ENCODE peak calls at places on chromosomes 12 and 14, in four cellular contexts. M is anterior cingulate cortex, F is HFFc6, N is dermis microvascular lymphatic vessel endothelial cell. A is an unnamed sample.

GRCh38 chr12:47995976-47996375 is 8.3 kb downstream of the COL2A1 start:
- DNase-seq in M (peak), F (peak), N (no peak), A (peak)

GRCh38 chr12:6871052-6871957 is 1.8 kb downstream of the SPSB2 start:
- DNase-seq in M (no peak), F (peak), N (no peak), A (peak)

GRCh38 chr12:110776410-110776809 is 33.7 kb upstream of the PPP1CC start:
- DNase-seq in M (no peak), F (no peak), N (no peak), A (no peak)

GRCh38 chr14:49160983-49161382 is 425.2 kb downstream of the RPS29 start:
- DNase-seq in M (no peak), F (no peak), N (no peak), A (no peak)

GRCh38 chr14:22898302-22898894 is 15.4 kb downstream of the REM2 start:
- DNase-seq in M (no peak), F (peak), N (no peak), A (no peak)

GRCh38 chr14:102541771-102542170 is 32.2 kb upstream of the ANKRD9 start:
- DNase-seq in M (no peak), F (no peak), N (no peak), A (no peak)

GRCh38 chr12:19893514-19893913 is 454.2 kb downstream of the AEBP2 start:
- DNase-seq in M (no peak), F (no peak), N (peak), A (peak)

GRCh38 chr12:104966677-104967076 is 8.6 kb upstream of the SLC41A2 start:
- DNase-seq in M (no peak), F (no peak), N (no peak), A (no peak)

GRCh38 chr12:82912406-82912805 is 225.7 kb downstream of the TMTC2 start:
- DNase-seq in M (no peak), F (no peak), N (no peak), A (peak)

GRCh38 chr14:75566321-75566720 is 12.1 kb upstream of the FLVCR2 start:
- DNase-seq in M (no peak), F (peak), N (no peak), A (peak)

GRCh38 chr12:10771132-10771733 is 31.2 kb downstream of the TAS2R7 start:
- DNase-seq in M (no peak), F (peak), N (peak), A (peak)

GRCh38 chr12:114917953-114918352 is 234.0 kb upstream of the TBX3 start:
- DNase-seq in M (no peak), F (no peak), N (no peak), A (no peak)

GRCh38 chr14:89000007-89000942 is 175.8 kb downstream of the TTC8 start:
- DNase-seq in M (no peak), F (peak), N (peak), A (peak)

GRCh38 chr12:84912191-84913142 is at the start of gene SLC6A15:
- DNase-seq in M (peak), F (no peak), N (peak), A (peak)

GRCh38 chr12:29591140-29592020 is 93.9 kb upstream of the OVCH1 start:
- DNase-seq in M (no peak), F (no peak), N (no peak), A (no peak)

GRCh38 chr14:104387000-104387384 is 192.6 kb upstream of the C14orf180 start:
- DNase-seq in M (no peak), F (no peak), N (no peak), A (no peak)

GRCh38 chr14:104773505-104774452 is 20.8 kb downstream of the SIVA1 start:
- DNase-seq in M (peak), F (no peak), N (no peak), A (no peak)

GRCh38 chr14:100887728-100888335 is 15.7 kb downstream of the RTL1 start:
- DNase-seq in M (no peak), F (no peak), N (no peak), A (no peak)

GRCh38 chr12:125259525-125259924 is 194.3 kb downstream of the AACS start:
- DNase-seq in M (no peak), F (no peak), N (no peak), A (no peak)

GRCh38 chr14:97390031-97390729 is 593.0 kb downstream of the VRK1 start:
- DNase-seq in M (no peak), F (no peak), N (no peak), A (no peak)

GRCh38 chr12:75553865-75554555 is 42.6 kb upstream of the KRR1 start:
- DNase-seq in M (no peak), F (peak), N (no peak), A (no peak)

GRCh38 chr12:122862872-122863701 is 27.8 kb downstream of the HIP1R start:
- DNase-seq in M (no peak), F (no peak), N (no peak), A (no peak)

GRCh38 chr12:55619352-55620138 is 17.1 kb upstream of the OR10P1 start:
- DNase-seq in M (peak), F (peak), N (peak), A (peak)

GRCh38 chr12:54370218-54370730 is 6.0 kb upstream of the GPR84 start:
- DNase-seq in M (peak), F (peak), N (peak), A (peak)

GRCh38 chr14:34707722-34708121 is 6.7 kb downstream of the CFL2 start:
- DNase-seq in M (no peak), F (no peak), N (no peak), A (no peak)

GRCh38 chr12:71799105-71799504 is 40.5 kb upstream of the TBC1D15 start:
- DNase-seq in M (no peak), F (peak), N (peak), A (no peak)

GRCh38 chr12:103966736-103967135 is 1.1 kb downstream of the TDG start:
- DNase-seq in M (no peak), F (no peak), N (peak), A (no peak)

GRCh38 chr14:44712095-44712822 is 205.2 kb upstream of the FSCB start:
- DNase-seq in M (no peak), F (no peak), N (no peak), A (no peak)

GRCh38 chr14:23362200-23362599 is 2.8 kb downstream of the EFS start:
- DNase-seq in M (no peak), F (no peak), N (no peak), A (no peak)

GRCh38 chr14:49280566-49280965 is 305.6 kb downstream of the RPS29 start:
- DNase-seq in M (no peak), F (no peak), N (no peak), A (peak)

GRCh38 chr12:68169213-68169889 is 9.8 kb upstream of the IFNG start:
- DNase-seq in M (no peak), F (no peak), N (no peak), A (no peak)

GRCh38 chr14:101927859-101928258 is 36.5 kb upstream of the DYNC1H1 start:
- DNase-seq in M (no peak), F (peak), N (peak), A (peak)

GRCh38 chr12:55188974-55189556 is 31.8 kb upstream of the OR10A7 start:
- DNase-seq in M (no peak), F (peak), N (peak), A (peak)

A was measured in H4.